ENCODE peak calls at places on chromosomes 2 and 18, in ten cellular contexts. One of them, this sample, is unnamed.
A peak's percentile ranks its signal among the peaks of the same experiment; 100 is the strongest.

GRCh38 chr18:44949967-44950366 is 269.3 kb downstream of the SETBP1 start:
- DNase-seq in HEK293T: no peak
- DNase-seq in NCI-H510A treated with DMSO at 0.1 percent for 48 hours: no peak
- DNase-seq in stimulated activated CD8-positive, alpha-beta memory T cell treated with anti-CD3 and anti-CD28 coated beads, Interleukin-2, amount 100 ng/mL, for 1 hour: no peak
- DNase-seq in Karpas-422: no peak
- DNase-seq in effector CD8-positive, alpha-beta T cell: no peak
- DNase-seq in naive thymus-derived CD4-positive, alpha-beta T cell: no peak
- DNase-seq in PC-3: no peak
- DNase-seq in iris pigment epithelial cell: no peak
- DNase-seq in A172: no peak
- DNase-seq in this sample: no peak

GRCh38 chr18:74065366-74065765 is 82.3 kb downstream of the FBXO15 start:
- DNase-seq in effector CD8-positive, alpha-beta T cell: no peak
- DNase-seq in A172: no peak
- DNase-seq in NCI-H510A treated with DMSO at 0.1 percent for 48 hours: no peak
- DNase-seq in HEK293T: no peak
- DNase-seq in PC-3: no peak
- DNase-seq in iris pigment epithelial cell: no peak
- DNase-seq in stimulated activated CD8-positive, alpha-beta memory T cell treated with anti-CD3 and anti-CD28 coated beads, Interleukin-2, amount 100 ng/mL, for 1 hour: no peak
- DNase-seq in Karpas-422: no peak
- DNase-seq in naive thymus-derived CD4-positive, alpha-beta T cell: no peak
- DNase-seq in this sample: no peak

GRCh38 chr2:36392854-36393253 is 37.3 kb downstream of the CRIM1 start:
- DNase-seq in stimulated activated CD8-positive, alpha-beta memory T cell treated with anti-CD3 and anti-CD28 coated beads, Interleukin-2, amount 100 ng/mL, for 1 hour: no peak
- DNase-seq in Karpas-422: no peak
- DNase-seq in iris pigment epithelial cell: no peak
- DNase-seq in NCI-H510A treated with DMSO at 0.1 percent for 48 hours: no peak
- DNase-seq in naive thymus-derived CD4-positive, alpha-beta T cell: no peak
- DNase-seq in HEK293T: no peak
- DNase-seq in effector CD8-positive, alpha-beta T cell: no peak
- DNase-seq in A172: no peak
- DNase-seq in PC-3: no peak
- DNase-seq in this sample: no peak

GRCh38 chr2:120779781-120780283 is 44.2 kb downstream of the GLI2 start:
- DNase-seq in iris pigment epithelial cell: peak; percentile 89
- DNase-seq in PC-3: peak; percentile 32
- DNase-seq in Karpas-422: no peak
- DNase-seq in A172: peak; percentile 85
- DNase-seq in stimulated activated CD8-positive, alpha-beta memory T cell treated with anti-CD3 and anti-CD28 coated beads, Interleukin-2, amount 100 ng/mL, for 1 hour: no peak
- DNase-seq in effector CD8-positive, alpha-beta T cell: no peak
- DNase-seq in HEK293T: no peak
- DNase-seq in NCI-H510A treated with DMSO at 0.1 percent for 48 hours: no peak
- DNase-seq in naive thymus-derived CD4-positive, alpha-beta T cell: no peak
- DNase-seq in this sample: peak; percentile 78

GRCh38 chr18:46378864-46379207 is 274.7 kb downstream of the HAUS1 start:
- DNase-seq in stimulated activated CD8-positive, alpha-beta memory T cell treated with anti-CD3 and anti-CD28 coated beads, Interleukin-2, amount 100 ng/mL, for 1 hour: no peak
- DNase-seq in iris pigment epithelial cell: no peak
- DNase-seq in Karpas-422: no peak
- DNase-seq in HEK293T: no peak
- DNase-seq in PC-3: no peak
- DNase-seq in A172: no peak
- DNase-seq in effector CD8-positive, alpha-beta T cell: no peak
- DNase-seq in NCI-H510A treated with DMSO at 0.1 percent for 48 hours: no peak
- DNase-seq in naive thymus-derived CD4-positive, alpha-beta T cell: no peak
- DNase-seq in this sample: no peak

GRCh38 chr18:77897606-77898005 is 648.0 kb downstream of the GALR1 start:
- DNase-seq in Karpas-422: no peak
- DNase-seq in NCI-H510A treated with DMSO at 0.1 percent for 48 hours: no peak
- DNase-seq in iris pigment epithelial cell: no peak
- DNase-seq in A172: no peak
- DNase-seq in stimulated activated CD8-positive, alpha-beta memory T cell treated with anti-CD3 and anti-CD28 coated beads, Interleukin-2, amount 100 ng/mL, for 1 hour: no peak
- DNase-seq in HEK293T: no peak
- DNase-seq in PC-3: no peak
- DNase-seq in effector CD8-positive, alpha-beta T cell: no peak
- DNase-seq in naive thymus-derived CD4-positive, alpha-beta T cell: no peak
- DNase-seq in this sample: no peak

GRCh38 chr2:17754773-17755425 is 961 bp downstream of the GEN1 start:
- DNase-seq in stimulated activated CD8-positive, alpha-beta memory T cell treated with anti-CD3 and anti-CD28 coated beads, Interleukin-2, amount 100 ng/mL, for 1 hour: no peak
- DNase-seq in A172: peak; percentile 10
- DNase-seq in NCI-H510A treated with DMSO at 0.1 percent for 48 hours: no peak
- DNase-seq in HEK293T: no peak
- DNase-seq in effector CD8-positive, alpha-beta T cell: no peak
- DNase-seq in PC-3: peak; percentile 12
- DNase-seq in iris pigment epithelial cell: peak; percentile 33
- DNase-seq in naive thymus-derived CD4-positive, alpha-beta T cell: no peak
- DNase-seq in Karpas-422: no peak
- DNase-seq in this sample: peak; percentile 12

GRCh38 chr2:112692914-112693313 is 27.9 kb upstream of the NT5DC4 start:
- DNase-seq in NCI-H510A treated with DMSO at 0.1 percent for 48 hours: no peak
- DNase-seq in PC-3: no peak
- DNase-seq in iris pigment epithelial cell: no peak
- DNase-seq in Karpas-422: no peak
- DNase-seq in stimulated activated CD8-positive, alpha-beta memory T cell treated with anti-CD3 and anti-CD28 coated beads, Interleukin-2, amount 100 ng/mL, for 1 hour: no peak
- DNase-seq in effector CD8-positive, alpha-beta T cell: no peak
- DNase-seq in HEK293T: no peak
- DNase-seq in naive thymus-derived CD4-positive, alpha-beta T cell: no peak
- DNase-seq in A172: peak; percentile 47
- DNase-seq in this sample: peak; percentile 59

GRCh38 chr2:46690825-46691224 is 211.5 kb downstream of the TMEM247 start:
- DNase-seq in A172: peak; percentile 96
- DNase-seq in iris pigment epithelial cell: peak; percentile 94
- DNase-seq in naive thymus-derived CD4-positive, alpha-beta T cell: no peak
- DNase-seq in HEK293T: no peak
- DNase-seq in Karpas-422: no peak
- DNase-seq in NCI-H510A treated with DMSO at 0.1 percent for 48 hours: no peak
- DNase-seq in stimulated activated CD8-positive, alpha-beta memory T cell treated with anti-CD3 and anti-CD28 coated beads, Interleukin-2, amount 100 ng/mL, for 1 hour: no peak
- DNase-seq in effector CD8-positive, alpha-beta T cell: no peak
- DNase-seq in PC-3: peak; percentile 23
- DNase-seq in this sample: peak; percentile 92

GRCh38 chr2:37588316-37588777 is 83.1 kb downstream of the CDC42EP3 start:
- DNase-seq in stimulated activated CD8-positive, alpha-beta memory T cell treated with anti-CD3 and anti-CD28 coated beads, Interleukin-2, amount 100 ng/mL, for 1 hour: no peak
- DNase-seq in naive thymus-derived CD4-positive, alpha-beta T cell: no peak
- DNase-seq in A172: peak; percentile 72
- DNase-seq in iris pigment epithelial cell: no peak
- DNase-seq in HEK293T: no peak
- DNase-seq in effector CD8-positive, alpha-beta T cell: no peak
- DNase-seq in PC-3: peak; percentile 83
- DNase-seq in NCI-H510A treated with DMSO at 0.1 percent for 48 hours: peak; percentile 84
- DNase-seq in Karpas-422: no peak
- DNase-seq in this sample: peak; percentile 71

GRCh38 chr2:97688062-97688827 is 18.7 kb downstream of the C2orf92 start:
- DNase-seq in NCI-H510A treated with DMSO at 0.1 percent for 48 hours: no peak
- DNase-seq in HEK293T: no peak
- DNase-seq in naive thymus-derived CD4-positive, alpha-beta T cell: no peak
- DNase-seq in A172: peak; percentile 66
- DNase-seq in PC-3: peak; percentile 71
- DNase-seq in iris pigment epithelial cell: peak; percentile 16
- DNase-seq in stimulated activated CD8-positive, alpha-beta memory T cell treated with anti-CD3 and anti-CD28 coated beads, Interleukin-2, amount 100 ng/mL, for 1 hour: no peak
- DNase-seq in effector CD8-positive, alpha-beta T cell: no peak
- DNase-seq in Karpas-422: no peak
- DNase-seq in this sample: peak; percentile 40

GRCh38 chr2:204315236-204315662 is 230.0 kb upstream of the PARD3B start:
- DNase-seq in iris pigment epithelial cell: peak; percentile 40
- DNase-seq in naive thymus-derived CD4-positive, alpha-beta T cell: no peak
- DNase-seq in NCI-H510A treated with DMSO at 0.1 percent for 48 hours: no peak
- DNase-seq in A172: peak; percentile 61
- DNase-seq in HEK293T: no peak
- DNase-seq in effector CD8-positive, alpha-beta T cell: no peak
- DNase-seq in Karpas-422: no peak
- DNase-seq in stimulated activated CD8-positive, alpha-beta memory T cell treated with anti-CD3 and anti-CD28 coated beads, Interleukin-2, amount 100 ng/mL, for 1 hour: no peak
- DNase-seq in PC-3: no peak
- DNase-seq in this sample: peak; percentile 85

This sample was measured in M059J.